ENCODE peak calls at places on chromosome 18, in ten cellular contexts. I, Y, F, Q, H, D, W, X, L and M are unnamed samples.

GRCh38 chr18:59954746-59955145 is 55.0 kb downstream of the PMAIP1 start:
- DNase-seq in W (no peak), D (peak; percentile 76), H (no peak), Q (no peak), I (no peak), F (no peak), L (no peak), Y (no peak), X (peak; percentile 71), M (no peak)

GRCh38 chr18:79819951-79820351 is 22.2 kb downstream of the KCNG2 start:
- DNase-seq in D (no peak), X (no peak), Q (no peak), Y (no peak), L (no peak), I (no peak), W (peak; percentile 82), H (no peak), F (no peak), M (peak; percentile 43)

GRCh38 chr18:45137089-45137423 is 456.4 kb downstream of the SETBP1 start:
- DNase-seq in I (no peak), L (no peak), H (no peak), Y (no peak), F (no peak), W (no peak), D (no peak), X (no peak), Q (no peak), M (no peak)

GRCh38 chr18:23137788-23138216 is 2.5 kb downstream of the CABLES1 start:
- DNase-seq in Y (no peak), X (no peak), Q (no peak), F (no peak), D (no peak), L (no peak), I (no peak), H (no peak), W (no peak), M (no peak)

GRCh38 chr18:46398005-46398404 is 259.0 kb downstream of the LOXHD1 start:
- DNase-seq in W (no peak), I (no peak), X (no peak), F (no peak), D (no peak), L (no peak), H (no peak), Y (no peak), Q (peak; percentile 9), M (no peak)

GRCh38 chr18:77131100-77131651 is 1.4 kb downstream of the MBP start:
- DNase-seq in W (peak; percentile 36), I (peak; percentile 39), Q (no peak), H (peak; percentile 19), F (peak; percentile 69), L (peak; percentile 9), D (peak; percentile 21), X (no peak), Y (no peak), M (peak; percentile 61)

GRCh38 chr18:69596345-69596744 is 195.7 kb downstream of the DOK6 start:
- DNase-seq in Q (no peak), L (no peak), H (no peak), I (no peak), Y (no peak), F (no peak), X (no peak), W (no peak), D (no peak), M (no peak)

GRCh38 chr18:23936371-23936958 is 78.1 kb upstream of the TTC39C start:
- DNase-seq in D (no peak), W (no peak), L (no peak), H (no peak), F (no peak), Y (no peak), X (no peak), Q (no peak), I (no peak), M (no peak)

GRCh38 chr18:2570772-2571199 is 519 bp downstream of the METTL4 start:
- DNase-seq in H (peak; percentile 70), F (peak; percentile 88), I (peak; percentile 79), D (peak; percentile 61), L (peak; percentile 74), Q (peak; percentile 35), W (peak; percentile 78), Y (peak; percentile 44), X (no peak), M (peak; percentile 70)

GRCh38 chr18:72830109-72830508 is 37.7 kb downstream of the NETO1 start:
- DNase-seq in I (peak; percentile 46), Q (no peak), F (no peak), Y (no peak), D (peak; percentile 30), H (peak; percentile 1), X (no peak), W (no peak), L (peak; percentile 23), M (peak; percentile 31)

GRCh38 chr18:78080761-78081160 is 831.1 kb downstream of the GALR1 start:
- DNase-seq in W (no peak), X (no peak), Q (no peak), I (no peak), D (no peak), Y (no peak), F (no peak), L (no peak), H (no peak), M (no peak)

GRCh38 chr18:53909668-53910067 is 314.8 kb downstream of the MBD2 start:
- DNase-seq in L (no peak), Y (peak; percentile 21), H (peak; percentile 42), I (no peak), W (peak; percentile 41), D (peak; percentile 70), F (no peak), Q (no peak), X (peak; percentile 34), M (peak; percentile 56)

GRCh38 chr18:59386909-59387515 is 27.9 kb upstream of the LMAN1 start:
- DNase-seq in Y (no peak), L (no peak), Q (no peak), F (no peak), I (no peak), W (no peak), X (no peak), D (no peak), H (no peak), M (no peak)

GRCh38 chr18:48718251-48718959 is 179.6 kb downstream of the CTIF start:
- DNase-seq in Q (no peak), D (no peak), Y (no peak), L (no peak), F (no peak), I (no peak), W (no peak), X (no peak), H (no peak), M (no peak)

GRCh38 chr18:12585218-12585617 is 72.7 kb downstream of the SPIRE1 start:
- DNase-seq in Q (no peak), L (no peak), I (no peak), W (no peak), H (no peak), Y (no peak), X (no peak), F (no peak), D (no peak), M (no peak)

GRCh38 chr18:3872651-3873050 is 422.7 kb downstream of the TGIF1 start:
- DNase-seq in H (no peak), I (no peak), Y (no peak), F (no peak), W (no peak), L (no peak), X (no peak), Q (no peak), D (no peak), M (no peak)

GRCh38 chr18:27599202-27599829 is 414.2 kb upstream of the CHST9 start:
- DNase-seq in Q (no peak), H (peak; percentile 56), F (peak; percentile 60), L (no peak), I (peak; percentile 75), D (peak; percentile 68), X (peak; percentile 15), Y (peak; percentile 35), W (peak; percentile 53), M (no peak)

DNA sequence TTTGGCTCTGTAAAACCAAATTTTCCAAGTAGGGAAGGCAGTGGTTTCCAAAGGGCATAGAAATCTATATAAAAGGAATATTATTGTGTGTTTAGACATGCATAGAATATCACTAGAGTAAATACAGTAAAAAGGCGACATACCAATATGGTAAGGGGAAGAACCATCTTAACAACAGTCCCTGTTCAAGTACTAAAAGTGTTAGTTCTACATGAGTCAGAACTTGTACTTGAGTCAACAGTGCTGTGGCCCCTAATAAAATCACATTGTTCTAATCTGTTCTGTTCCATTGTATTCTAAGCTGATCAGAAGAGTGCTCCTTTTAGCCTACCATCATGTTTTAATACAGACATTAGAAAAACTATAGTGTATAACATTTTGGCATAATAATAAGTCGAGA is 36.1 kb upstream of the TNFRSF11A start:
- DNase-seq in L (no peak), F (no peak), H (no peak), Q (no peak), W (no peak), Y (no peak), X (no peak), I (no peak), D (peak; percentile 75), M (no peak)
- H3K36me3 ChIP-seq in L (peaks cover 22% of the 10 kb centered on the region), F (peaks cover 35% of the 10 kb centered on the region), H (no peaks in the 10 kb centered on the region), Q (peaks cover 18% of the 10 kb centered on the region), W (peaks cover 40% of the 10 kb centered on the region), Y (no peaks in the 10 kb centered on the region), X (peaks cover 5% of the 10 kb centered on the region), I (no peaks in the 10 kb centered on the region), D (peaks cover 8% of the 10 kb centered on the region), M (no peaks in the 10 kb centered on the region)

GRCh38 chr18:32262092-32262491 is 72.3 kb downstream of the MEP1B start:
- DNase-seq in Q (no peak), I (no peak), D (no peak), H (no peak), W (no peak), Y (no peak), L (no peak), F (no peak), X (no peak), M (no peak)
- H3K36me3 ChIP-seq in Q (no peaks in the 10 kb centered on the region), I (no peaks in the 10 kb centered on the region), D (no peaks in the 10 kb centered on the region), H (no peaks in the 10 kb centered on the region), W (no peaks in the 10 kb centered on the region), Y (no peaks in the 10 kb centered on the region), L (no peaks in the 10 kb centered on the region), F (peaks cover 10% of the 10 kb centered on the region), X (no peaks in the 10 kb centered on the region), M (no peaks in the 10 kb centered on the region)

DNA sequence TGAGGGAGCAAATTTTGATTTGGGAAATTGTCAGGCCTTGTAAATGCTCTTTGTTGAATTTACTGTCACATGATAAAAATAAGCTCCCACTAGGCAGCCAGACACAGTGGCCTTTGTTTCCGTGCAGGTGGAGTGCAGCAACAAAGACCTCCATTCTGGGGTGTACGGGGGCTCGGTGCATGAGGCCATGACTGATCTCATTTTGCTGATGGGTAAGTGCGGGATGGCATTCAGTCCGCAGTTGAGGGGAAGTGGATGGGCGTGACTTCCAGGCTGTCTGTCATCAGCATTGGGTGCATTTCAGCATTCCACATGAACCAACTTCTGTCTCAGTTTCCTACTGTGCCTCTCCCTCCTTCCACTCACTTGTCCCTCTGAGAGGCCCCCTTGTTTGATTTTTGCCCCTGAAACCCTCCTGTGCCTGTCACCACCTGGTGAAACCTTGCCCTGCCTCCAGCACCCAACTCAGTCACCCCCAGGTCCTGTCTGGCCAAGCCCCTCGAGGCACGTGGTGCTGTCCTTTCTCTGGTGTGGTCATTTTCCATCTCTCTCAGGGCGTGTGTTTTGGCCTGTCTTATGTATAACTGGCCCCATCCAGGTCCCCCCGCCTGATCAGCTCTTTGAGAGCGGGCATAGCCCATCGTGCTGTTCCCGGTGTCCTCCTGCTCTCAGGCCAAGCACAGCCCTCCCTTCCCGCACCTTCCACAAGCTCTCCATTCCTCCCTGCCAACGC is 16.3 kb downstream of the CNDP2 start:
- DNase-seq in I (no peak), Y (no peak), H (no peak), D (no peak), F (no peak), X (no peak), W (no peak), L (no peak), Q (no peak), M (peak; percentile 14)
- H3K36me3 ChIP-seq in I (no peaks in the 10 kb centered on the region), Y (no peaks in the 10 kb centered on the region), H (peaks cover 1% of the 10 kb centered on the region), D (peaks cover 11% of the 10 kb centered on the region), F (peaks cover 98% of the 10 kb centered on the region), X (peaks cover 89% of the 10 kb centered on the region), W (peaks cover 35% of the 10 kb centered on the region), L (peaks cover 18% of the 10 kb centered on the region), Q (peaks cover 76% of the 10 kb centered on the region), M (peaks cover 44% of the 10 kb centered on the region)

GRCh38 chr18:14124689-14125088 is 7.5 kb downstream of the ZNF519 start:
- DNase-seq in L (no peak), Y (no peak), X (no peak), W (no peak), D (no peak), H (no peak), F (no peak), I (no peak), Q (no peak), M (no peak)
- H3K36me3 ChIP-seq in L (no peaks in the 10 kb centered on the region), Y (no peaks in the 10 kb centered on the region), X (peaks cover 6% of the 10 kb centered on the region), W (peaks cover 63% of the 10 kb centered on the region), D (peaks cover 11% of the 10 kb centered on the region), H (no peaks in the 10 kb centered on the region), F (no peaks in the 10 kb centered on the region), I (no peaks in the 10 kb centered on the region), Q (no peaks in the 10 kb centered on the region), M (no peaks in the 10 kb centered on the region)